ENCODE peak calls at places on chromosomes 16 and 17, in five cellular contexts. U is tibial artery, F is body of pancreas, S is thoracic aorta, W is fibroblast of the aortic adventitia. K is an unnamed sample.

GRCh38 chr17:76840884-76841775 is 27.1 kb upstream of the MGAT5B start:
- DNase-seq in U (no peak), W (no peak), S (no peak), F (no peak), K (no peak)

GRCh38 chr17:69854381-69854780 is 220.6 kb upstream of the KCNJ16 start:
- DNase-seq in S (no peak), W (no peak), F (no peak), U (no peak), K (no peak)

GRCh38 chr16:85083051-85083639 is 29.1 kb downstream of the CIBAR2 start:
- DNase-seq in W (no peak), U (no peak), S (no peak), F (no peak), K (no peak)

GRCh38 chr17:72811976-72812687 is 280.4 kb downstream of the SLC39A11 start:
- DNase-seq in F (no peak), U (no peak), W (peak; percentile 41), S (no peak), K (no peak)

GRCh38 chr17:30274887-30275286 is 16.9 kb downstream of the BLMH start:
- DNase-seq in U (no peak), S (no peak), F (no peak), W (no peak), K (no peak)

GRCh38 chr16:85502357-85502756 is 110.8 kb upstream of the GSE1 start:
- DNase-seq in S (no peak), W (no peak), F (no peak), U (no peak), K (no peak)

GRCh38 chr16:56625140-56625942 is at the start of gene MT1E:
- DNase-seq in S (no peak), U (peak; percentile 65), F (peak; percentile 86), W (peak; percentile 82), K (peak; percentile 20)

GRCh38 chr17:49915670-49916069 is 53.3 kb upstream of the DLX4 start:
- DNase-seq in U (no peak), F (no peak), S (no peak), W (no peak), K (no peak)

GRCh38 chr17:75371339-75371738 is 34.1 kb downstream of the GRB2 start:
- DNase-seq in F (no peak), W (no peak), S (no peak), U (no peak), K (no peak)

GRCh38 chr17:68029512-68030215 is 5.9 kb upstream of the KPNA2 start:
- DNase-seq in F (peak; percentile 33), U (no peak), W (no peak), S (no peak), K (no peak)

GRCh38 chr17:47906443-47906842 is 10.4 kb downstream of the SP2 start:
- DNase-seq in U (no peak), F (no peak), S (no peak), W (no peak), K (no peak)

GRCh38 chr16:16022683-16023064 is 73.3 kb downstream of the ABCC1 start:
- DNase-seq in S (no peak), U (no peak), W (no peak), F (no peak), K (no peak)

GRCh38 chr16:82987767-82988166 is 361.0 kb downstream of the CDH13 start:
- DNase-seq in U (no peak), W (peak; percentile 64), S (no peak), F (no peak), K (no peak)

GRCh38 chr16:69680358-69680757 is 46.0 kb downstream of the NQO1 start:
- DNase-seq in F (no peak), U (no peak), S (no peak), W (no peak), K (no peak)

DNA sequence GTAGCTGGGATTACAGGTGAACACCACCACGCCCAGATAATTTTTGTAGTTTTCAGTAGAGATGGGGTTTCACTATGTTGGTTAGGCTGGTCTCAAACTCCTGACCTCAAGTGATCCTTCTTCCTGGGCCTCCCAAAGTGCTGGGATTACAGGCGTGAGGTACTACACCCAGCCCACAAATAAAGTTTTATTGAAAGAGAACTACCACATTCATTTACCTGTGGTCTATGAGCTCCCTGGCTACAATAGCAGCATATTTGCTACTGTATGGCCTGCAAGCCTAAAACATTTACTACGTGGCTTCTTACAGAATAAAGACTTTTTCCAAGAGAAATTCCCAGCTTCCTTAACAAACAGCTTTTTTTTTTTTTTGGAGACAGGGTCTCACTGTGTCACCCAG is 3.4 kb downstream of the METTL9 start:
- DNase-seq in W (no peak), S (no peak), F (no peak), U (no peak), K (no peak)
- H3K4me3 ChIP-seq in W (no peak overlapping the region), S (no peak overlapping the region), F (no peak overlapping the region), U (no peak overlapping the region), K (no peak overlapping the region)

GRCh38 chr17:65824901-65825300 is 263.5 kb upstream of the AXIN2 start:
- DNase-seq in U (no peak), W (peak; percentile 2), S (no peak), F (no peak), K (no peak)
- TF ChIP-seq CTCF in U (no peak), W (no peak), S (no peak), F (no peak), K (no peak)

GRCh38 chr17:78173025-78173715 is 4.8 kb downstream of the SYNGR2 start:
- DNase-seq in W (no peak), U (no peak), F (no peak), S (no peak), K (no peak)
- H3K4me3 ChIP-seq in W (no peak overlapping the region), U (no peak overlapping the region), F (no peak overlapping the region), S (no peak overlapping the region), K (no peak overlapping the region)

GRCh38 chr16:2189252-2189893 is 7.0 kb downstream of the CASKIN1 start:
- DNase-seq in F (no peak), W (no peak), U (no peak), S (no peak), K (no peak)

GRCh38 chr16:2190002-2190658 is 6.3 kb downstream of the CASKIN1 start:
- DNase-seq in U (no peak), F (no peak), S (no peak), W (no peak), K (no peak)

GRCh38 chr16:2194166-2194834 is 2.1 kb downstream of the CASKIN1 start:
- DNase-seq in S (no peak), U (no peak), F (no peak), W (peak; percentile 43), K (no peak)

GRCh38 chr16:2190659-2191445 is 5.6 kb downstream of the CASKIN1 start:
- DNase-seq in U (no peak), F (no peak), W (no peak), S (no peak), K (no peak)

GRCh38 chr16:2191446-2191706 is 5.0 kb downstream of the CASKIN1 start:
- DNase-seq in S (no peak), F (no peak), U (no peak), W (no peak), K (no peak)
- TF ChIP-seq CTCF in S (no peak), F (no peak), U (no peak), W (no peak), K (no peak)

GRCh38 chr17:41548844-41549595 is 20.9 kb upstream of the KRT19 start:
- DNase-seq in U (peak; percentile 84), S (peak; percentile 45), F (peak; percentile 83), W (peak; percentile 90), K (peak; percentile 59)
- H3K4me3 ChIP-seq in U (peak overlapping the region; percentile 23), S (peak overlapping the region; percentile 64), F (no peak overlapping the region), W (no peak overlapping the region), K (no peak overlapping the region)

GRCh38 chr16:21603920-21604319 is 4.5 kb downstream of the METTL9 start:
- DNase-seq in S (no peak), W (no peak), U (no peak), F (no peak), K (no peak)

GRCh38 chr16:21598676-21599157 is 660 bp upstream of the METTL9 start:
- DNase-seq in F (no peak), W (peak; percentile 14), U (no peak), S (no peak), K (no peak)

GRCh38 chr16:21597571-21598030 is 1.8 kb upstream of the METTL9 start:
- DNase-seq in W (no peak), S (no peak), U (no peak), F (no peak), K (no peak)

GRCh38 chr16:21599994-21600773 is 807 bp downstream of the METTL9 start:
- DNase-seq in F (no peak), U (no peak), S (no peak), W (peak; percentile 51), K (no peak)

DNA sequence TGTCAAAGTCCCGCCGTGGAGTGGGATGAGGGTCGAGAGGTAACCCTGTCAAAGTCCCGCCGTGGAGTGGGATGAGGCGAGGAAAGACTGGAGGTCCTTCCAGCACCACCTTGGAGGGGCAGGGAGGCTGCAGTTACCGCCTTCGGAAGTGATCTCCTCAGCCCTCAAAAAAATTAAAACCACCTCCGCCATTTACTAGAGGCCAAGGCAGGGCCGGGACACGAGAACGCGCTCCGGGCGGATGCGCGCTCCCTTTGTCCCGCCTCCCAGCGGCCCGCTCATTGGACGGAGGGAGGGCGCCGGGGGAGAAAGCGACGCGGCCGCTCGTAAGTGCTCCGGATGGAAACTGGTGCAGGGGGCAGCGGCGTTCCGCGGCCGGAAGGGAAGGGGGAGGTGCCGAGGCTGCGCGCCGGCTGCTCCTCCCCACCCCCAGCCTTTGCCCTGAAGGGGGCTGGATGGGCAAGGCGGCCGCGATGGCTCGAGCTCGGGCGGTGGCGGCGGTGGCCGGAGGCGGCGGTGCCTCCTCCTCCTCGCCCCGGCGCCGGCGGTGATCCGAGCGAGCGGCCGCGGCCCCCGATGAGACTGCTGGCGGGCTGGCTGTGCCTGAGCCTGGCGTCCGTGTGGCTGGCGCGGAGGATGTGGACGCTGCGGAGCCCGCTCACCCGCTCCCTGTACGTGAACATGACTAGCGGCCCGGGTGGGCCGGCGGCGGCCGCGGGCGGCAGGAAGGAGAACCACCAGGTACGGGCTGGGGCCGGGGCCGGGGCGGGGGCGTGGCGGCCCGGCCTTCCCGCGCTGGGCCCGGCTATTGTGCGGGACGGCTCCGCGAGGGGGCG is at the start of gene METTL9:
- DNase-seq in W (peak; percentile 92), F (peak; percentile 94), S (peak; percentile 75), U (peak; percentile 93), K (peak; percentile 66)
- TF ChIP-seq CTCF in W (peak; percentile 0), F (peak; percentile 7), S (no peak), U (no peak), K (no peak)

DNA sequence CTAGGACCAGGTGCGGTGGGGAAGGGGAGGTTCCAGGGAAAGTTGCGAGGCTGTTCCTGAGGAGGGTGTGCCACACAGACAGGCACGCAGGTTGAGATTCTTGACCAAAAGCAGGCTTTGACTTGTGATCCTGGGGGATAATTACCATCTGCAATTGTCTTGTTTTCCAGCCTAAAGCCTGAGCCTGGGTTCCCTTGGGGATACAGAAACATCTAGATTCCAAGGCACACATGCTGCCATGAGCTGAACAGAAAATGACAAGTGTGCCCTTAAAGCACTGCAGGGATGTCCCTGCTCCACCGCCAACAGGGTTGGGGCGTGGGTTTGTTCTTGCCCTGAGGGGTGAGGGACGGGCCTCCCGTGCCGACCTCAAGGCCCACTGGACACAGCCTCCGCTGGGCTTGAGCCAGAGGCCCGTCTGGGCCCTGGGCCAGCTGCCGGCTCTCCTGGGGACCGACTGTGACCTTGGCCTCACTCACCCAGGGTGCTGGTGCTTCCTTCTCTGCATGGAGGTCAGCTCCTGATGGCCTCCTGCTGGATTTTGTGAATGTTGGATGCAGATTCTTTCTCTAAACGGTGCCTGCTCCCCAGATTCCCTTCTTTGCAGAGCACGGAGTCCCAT is 14.0 kb downstream of the CA5A start:
- DNase-seq in S (no peak), W (no peak), U (no peak), F (peak; percentile 46), K (no peak)
- H3K4me3 ChIP-seq in S (no peak overlapping the region), W (no peak overlapping the region), U (no peak overlapping the region), F (no peak overlapping the region), K (no peak overlapping the region)

GRCh38 chr17:80832888-80833583 is 158.6 kb upstream of the CHMP6 start:
- DNase-seq in U (peak; percentile 88), F (peak; percentile 66), S (peak; percentile 85), W (peak; percentile 98), K (peak; percentile 94)
- TF ChIP-seq CTCF in U (no peak), F (no peak), S (no peak), W (no peak), K (no peak)